ENCODE peak calls at places on chromosomes 4 and X, in nine cellular contexts. X is upper lobe of right lung; W is heart left ventricle; K is SK-N-SH treated with all-trans-retinoic acid at 6 μM for 48 hours; A is memory B cell; R is stimulated activated naive CD8-positive, alpha-beta T cell treated with anti-CD3 and anti-CD28 coated beads, Interleukin-15, Interleukin-2, amounts not matched to agents 100 U/mL and 50 U/mL, for 24 hours; C is mucosa of descending colon; G is left cardiac atrium; Q is sciatic nerve. P is an unnamed sample.
A peak's percentile ranks its signal among the peaks of the same experiment; 100 is the strongest.

GRCh38 chr4:153523171-153523757 is 57.1 kb downstream of the TMEM131L start:
- ATAC-seq in X (no peak), W (no peak), K (no peak), A (no peak), R (no peak), C (no peak), G (no peak), Q (no peak), P (no peak)

GRCh38 chr4:2484993-2485392 is 16.1 kb downstream of the RNF4 start:
- ATAC-seq in X (peak; percentile 96), W (peak; percentile 87), K (no peak), A (peak; percentile 91), R (peak; percentile 69), C (peak; percentile 92), G (peak; percentile 87), Q (peak; percentile 90), P (peak; percentile 62)

GRCh38 chr4:177562859-177563258 is 120.6 kb upstream of the AGA start:
- ATAC-seq in X (no peak), W (no peak), K (no peak), A (no peak), R (no peak), C (no peak), G (no peak), Q (no peak), P (no peak)

GRCh38 chr4:39541987-39542632 is 14.9 kb upstream of the UGDH start:
- ATAC-seq in X (no peak), W (no peak), K (no peak), A (no peak), R (no peak), C (no peak), G (no peak), Q (no peak), P (no peak)

GRCh38 chr4:152988721-152989553 is 52.8 kb downstream of the FHDC1 start:
- ATAC-seq in X (no peak), W (no peak), K (no peak), A (no peak), R (no peak), C (no peak), G (no peak), Q (no peak), P (no peak)

GRCh38 chr4:165779950-165780670 is 92.9 kb upstream of the TLL1 start:
- ATAC-seq in X (peak; percentile 49), W (no peak), K (no peak), A (no peak), R (no peak), C (no peak), G (peak; percentile 64), Q (no peak), P (no peak)

GRCh38 chr4:165656399-165656798 is 216.6 kb upstream of the TLL1 start:
- ATAC-seq in X (no peak), W (no peak), K (no peak), A (no peak), R (no peak), C (no peak), G (no peak), Q (no peak), P (no peak)

GRCh38 chr4:186628058-186628711 is 72.8 kb upstream of the MTNR1A start:
- ATAC-seq in X (no peak), W (no peak), K (no peak), A (no peak), R (no peak), C (peak; percentile 54), G (no peak), Q (no peak), P (peak; percentile 34)

GRCh38 chr4:107736924-107737448 is 17.0 kb upstream of the PAPSS1 start:
- ATAC-seq in X (peak; percentile 80), W (peak; percentile 56), K (peak; percentile 62), A (peak; percentile 66), R (peak; percentile 70), C (peak; percentile 62), G (peak; percentile 29), Q (peak; percentile 48), P (peak; percentile 49)

GRCh38 chrX:1231850-1232505 is 19.5 kb upstream of the CRLF2 start:
- ATAC-seq in X (no peak), W (no peak), K (no peak), A (no peak), R (no peak), C (no peak), G (no peak), Q (no peak), P (no peak)

GRCh38 chr4:71126719-71127118 is 133.3 kb downstream of the DCK start:
- ATAC-seq in X (no peak), W (no peak), K (no peak), A (no peak), R (no peak), C (peak; percentile 96), G (peak; percentile 46), Q (no peak), P (peak; percentile 59)

GRCh38 chr4:146511381-146511780 is 10.4 kb downstream of the SLC10A7 start:
- ATAC-seq in X (peak; percentile 55), W (no peak), K (no peak), A (no peak), R (no peak), C (no peak), G (no peak), Q (no peak), P (no peak)

GRCh38 chr4:109298279-109299010 is 4.0 kb downstream of the COL25A1 start:
- ATAC-seq in X (peak; percentile 32), W (no peak), K (no peak), A (no peak), R (no peak), C (no peak), G (no peak), Q (no peak), P (peak; percentile 14)

GRCh38 chr4:53917719-53918118 is 146.7 kb downstream of the CHIC2 start:
- ATAC-seq in X (no peak), W (no peak), K (no peak), A (no peak), R (peak; percentile 47), C (no peak), G (no peak), Q (no peak), P (peak; percentile 73)

GRCh38 chrX:149527705-149528104 is 13.1 kb upstream of the EOLA1 start:
- ATAC-seq in X (peak; percentile 40), W (no peak), K (peak; percentile 58), A (peak; percentile 11), R (peak; percentile 14), C (peak; percentile 44), G (no peak), Q (no peak), P (peak; percentile 30)

GRCh38 chrX:19863237-19864223 is 23.9 kb downstream of the SH3KBP1 start:
- ATAC-seq in X (peak; percentile 46), W (no peak), K (no peak), A (peak; percentile 59), R (no peak), C (peak; percentile 19), G (peak; percentile 15), Q (no peak), P (no peak)

GRCh38 chr4:77092832-77093800 is 17.3 kb upstream of the CCNI start:
- ATAC-seq in X (peak; percentile 33), W (no peak), K (no peak), A (peak; percentile 35), R (no peak), C (no peak), G (no peak), Q (no peak), P (no peak)

GRCh38 chrX:70762285-70762684 is 146.2 kb downstream of the TEX11 start:
- ATAC-seq in X (no peak), W (no peak), K (peak; percentile 42), A (no peak), R (no peak), C (no peak), G (no peak), Q (no peak), P (no peak)

GRCh38 chrX:10341309-10341708 is 184.5 kb downstream of the CLCN4 start:
- ATAC-seq in X (no peak), W (no peak), K (no peak), A (no peak), R (no peak), C (no peak), G (no peak), Q (no peak), P (no peak)